ENCODE peak calls at places on chromosomes 12 and 14, in five cellular contexts. B is ecto neural progenitor cell; Q is cardiac septum; Y is natural killer cell treated with Interleukin-12 subunit alpha and Interleukin-12 subunit beta and Interleukin-15 and Interleukin-18, amount 100 ng/mL, for 72 hours; F is CD4-positive, alpha-beta T cell. S is an unnamed sample.

GRCh38 chr12:22640851-22641250 is 15.9 kb downstream of the ETNK1 start:
- DNase-seq in B (no peak), Q (no peak), Y (no peak), F (no peak), S (no peak)

GRCh38 chr12:124654666-124655316 is 87.4 kb upstream of the NCOR2 start:
- DNase-seq in B (no peak), Q (peak), Y (no peak), F (no peak), S (no peak)

GRCh38 chr12:120155072-120155471 is 38.5 kb upstream of the RAB35 start:
- DNase-seq in B (no peak), Q (no peak), Y (no peak), F (no peak), S (no peak)

GRCh38 chr12:15088115-15088514 is 115.3 kb downstream of the PDE6H start:
- DNase-seq in B (no peak), Q (no peak), Y (no peak), F (no peak), S (no peak)

GRCh38 chr12:46983959-46984833 is 95.2 kb upstream of the PCED1B start:
- DNase-seq in B (peak), Q (no peak), Y (no peak), F (peak), S (peak)

GRCh38 chr12:43852744-43853143 is 16.9 kb downstream of the TMEM117 start:
- DNase-seq in B (no peak), Q (no peak), Y (no peak), F (no peak), S (no peak)

GRCh38 chr14:94379291-94380224 is 8.8 kb downstream of the SERPINA1 start:
- DNase-seq in B (no peak), Q (no peak), Y (no peak), F (no peak), S (no peak)

GRCh38 chr12:11882301-11883019 is 188.3 kb upstream of the BCL2L14 start:
- DNase-seq in B (no peak), Q (no peak), Y (no peak), F (no peak), S (no peak)

GRCh38 chr12:49622501-49623141 is 740 bp upstream of the PRPF40B start:
- DNase-seq in B (peak), Q (peak), Y (peak), F (peak), S (peak)

GRCh38 chr12:32126720-32127119 is 20.1 kb downstream of the BICD1 start:
- DNase-seq in B (no peak), Q (no peak), Y (no peak), F (no peak), S (no peak)